ENCODE peak calls at places on chromosomes 4 and X, in eight cellular contexts. J is HS-5, Z is T-helper 9 cell, I is ecto neural progenitor cell, Q is MG63, K is cerebellar cortex, L is T-helper 1 cell, T is chondrocyte. W is an unnamed sample.

GRCh38 chr4:61555789-61556188 is 355.7 kb downstream of the ADGRL3 start:
- DNase-seq in L (no peak), Z (no peak), I (no peak), T (no peak), K (no peak), J (no peak), Q (no peak), W (no peak)

GRCh38 chr4:156763511-156763910 is 208.1 kb downstream of the PDGFC start:
- DNase-seq in Z (no peak), I (no peak), T (no peak), Q (no peak), L (no peak), J (no peak), K (no peak), W (no peak)

GRCh38 chr4:104677122-104677521 is 182.4 kb upstream of the CXXC4 start:
- DNase-seq in K (peak; percentile 18), Z (no peak), I (no peak), J (no peak), Q (no peak), L (no peak), T (no peak), W (no peak)

GRCh38 chr4:21041708-21042107 is 341.4 kb downstream of the PACRGL start:
- DNase-seq in Q (no peak), L (no peak), J (no peak), K (no peak), T (no peak), Z (no peak), I (no peak), W (no peak)

GRCh38 chrX:110671068-110671803 is 124.4 kb downstream of the CHRDL1 start:
- DNase-seq in T (no peak), J (no peak), L (no peak), K (no peak), Z (no peak), I (no peak), Q (peak; percentile 2), W (peak; percentile 3)

GRCh38 chr4:101782546-101782945 is 8.0 kb upstream of the BANK1 start:
- DNase-seq in T (no peak), I (no peak), Q (no peak), L (no peak), Z (no peak), J (no peak), K (no peak), W (no peak)

GRCh38 chrX:124358796-124359386 is 12.5 kb downstream of the SH2D1A start:
- DNase-seq in J (no peak), K (no peak), L (no peak), Q (no peak), T (no peak), I (no peak), Z (no peak), W (no peak)

GRCh38 chrX:150575415-150575814 is 7.0 kb downstream of the MTM1 start:
- DNase-seq in J (no peak), K (no peak), Q (peak; percentile 14), I (no peak), L (peak; percentile 13), T (no peak), Z (peak; percentile 21), W (no peak)

GRCh38 chrX:47158131-47158530 is 13.1 kb downstream of the RBM10 start:
- DNase-seq in T (no peak), L (no peak), I (no peak), Z (no peak), K (no peak), J (no peak), Q (no peak), W (no peak)

GRCh38 chrX:22365460-22365859 is 92.7 kb downstream of the CBLL2 start:
- DNase-seq in Q (peak; percentile 67), K (no peak), Z (no peak), L (no peak), J (peak; percentile 66), I (no peak), T (no peak), W (no peak)

W was measured in HL-60.